ENCODE peak calls at places on chromosome 10, in ten cellular contexts. X, R, Q, T, N, Z, Y, F, U and C are unnamed samples. For H3K36me3, the result is how much of the 10 kb centered on the place peaks cover.

GRCh38 chr10:30550967-30551815 is 78.4 kb downstream of the LYZL2 start:
- DNase-seq in X (no peak), R (no peak), Q (no peak), T (no peak), N (no peak), Z (no peak), Y (no peak), F (no peak), U (no peak), C (no peak)

GRCh38 chr10:28219241-28219640 is 83.6 kb downstream of the MPP7 start:
- DNase-seq in X (no peak), R (peak), Q (no peak), T (no peak), N (no peak), Z (no peak), Y (no peak), F (no peak), U (no peak), C (no peak)

GRCh38 chr10:102645388-102645740 is 1.1 kb downstream of the TRIM8 start:
- DNase-seq in X (peak), R (peak), Q (peak), T (no peak), N (peak), Z (peak), Y (peak), F (no peak), U (peak), C (peak)

GRCh38 chr10:132605390-132605789 is 67.8 kb downstream of the INPP5A start:
- DNase-seq in X (no peak), R (no peak), Q (no peak), T (no peak), N (no peak), Z (no peak), Y (no peak), F (no peak), U (no peak), C (no peak)

GRCh38 chr10:61835909-61836232 is 65.6 kb upstream of the ARID5B start:
- DNase-seq in X (no peak), R (peak), Q (peak), T (no peak), N (no peak), Z (no peak), Y (no peak), F (no peak), U (no peak), C (no peak)

GRCh38 chr10:4174197-4174596 is 389.2 kb upstream of the KLF6 start:
- DNase-seq in X (no peak), R (no peak), Q (no peak), T (peak), N (no peak), Z (no peak), Y (no peak), F (no peak), U (no peak), C (no peak)

GRCh38 chr10:43417950-43418768 is 9.2 kb upstream of the HNRNPF start:
- DNase-seq in X (no peak), R (no peak), Q (no peak), T (no peak), N (no peak), Z (no peak), Y (no peak), F (peak), U (no peak), C (no peak)

GRCh38 chr10:79159141-79159619 is 90.4 kb downstream of the ZMIZ1 start:
- DNase-seq in X (no peak), R (peak), Q (no peak), T (no peak), N (no peak), Z (no peak), Y (no peak), F (no peak), U (peak), C (no peak)

GRCh38 chr10:24730811-24731210 is 7.1 kb upstream of the ARHGAP21 start:
- DNase-seq in X (no peak), R (no peak), Q (no peak), T (no peak), N (no peak), Z (no peak), Y (no peak), F (no peak), U (no peak), C (no peak)

GRCh38 chr10:38003588-38003987 is 6.9 kb upstream of the ZNF33A start:
- DNase-seq in X (no peak), R (no peak), Q (no peak), T (no peak), N (no peak), Z (no peak), Y (no peak), F (no peak), U (no peak), C (no peak)

GRCh38 chr10:25768167-25768566 is 165.9 kb upstream of the MYO3A start:
- DNase-seq in X (no peak), R (no peak), Q (no peak), T (no peak), N (no peak), Z (no peak), Y (no peak), F (no peak), U (no peak), C (no peak)

GRCh38 chr10:56449770-56450169 is 88.7 kb upstream of the ZWINT start:
- DNase-seq in X (no peak), R (no peak), Q (peak), T (no peak), N (no peak), Z (no peak), Y (no peak), F (no peak), U (no peak), C (no peak)

GRCh38 chr10:10786334-10787090 is 231.2 kb upstream of the CELF2 start:
- DNase-seq in X (no peak), R (peak), Q (peak), T (no peak), N (no peak), Z (no peak), Y (no peak), F (no peak), U (no peak), C (no peak)

DNA sequence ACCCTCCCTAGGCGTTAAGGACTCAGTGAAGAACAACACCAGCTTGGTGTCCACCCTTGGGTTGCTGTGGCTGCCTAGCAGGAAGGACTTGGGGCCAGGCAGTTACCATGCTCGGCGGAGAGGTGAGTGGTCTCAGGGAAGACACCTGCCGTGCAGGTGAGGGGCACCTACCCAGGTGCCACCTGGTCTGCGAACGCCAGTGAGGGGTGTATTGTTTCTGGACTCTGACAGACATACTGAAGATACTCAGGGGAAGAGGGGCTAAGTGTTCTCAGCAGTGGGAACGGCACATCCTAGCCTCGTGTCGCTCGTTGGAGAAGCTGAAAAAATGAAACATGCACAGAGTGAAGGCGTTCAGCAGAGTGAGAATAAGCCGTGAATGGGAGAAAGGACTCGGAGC is 22.6 kb downstream of the DOCK1 start:
- DNase-seq in X (no peak), R (no peak), Q (no peak), T (no peak), N (no peak), Z (no peak), Y (no peak), F (no peak), U (no peak), C (no peak)
- H3K36me3 ChIP-seq in X (under half), R (under half), Q (under half), T (under half), N (under half), Z (under half), Y (under half), F (under half), U (under half), C (under half)

GRCh38 chr10:73388228-73388627 is 25.6 kb downstream of the ANXA7 start:
- DNase-seq in X (no peak), R (no peak), Q (no peak), T (no peak), N (no peak), Z (no peak), Y (no peak), F (no peak), U (no peak), C (no peak)
- H3K36me3 ChIP-seq in X (under half), R (under half), Q (under half), T (under half), N (half or more), Z (under half), Y (under half), F (half or more), U (half or more), C (under half)

GRCh38 chr10:74107391-74107790 is 43.2 kb downstream of the AP3M1 start:
- DNase-seq in X (no peak), R (no peak), Q (no peak), T (no peak), N (no peak), Z (no peak), Y (no peak), F (no peak), U (no peak), C (no peak)
- H3K36me3 ChIP-seq in X (under half), R (half or more), Q (under half), T (half or more), N (half or more), Z (under half), Y (under half), F (half or more), U (half or more), C (half or more)

DNA sequence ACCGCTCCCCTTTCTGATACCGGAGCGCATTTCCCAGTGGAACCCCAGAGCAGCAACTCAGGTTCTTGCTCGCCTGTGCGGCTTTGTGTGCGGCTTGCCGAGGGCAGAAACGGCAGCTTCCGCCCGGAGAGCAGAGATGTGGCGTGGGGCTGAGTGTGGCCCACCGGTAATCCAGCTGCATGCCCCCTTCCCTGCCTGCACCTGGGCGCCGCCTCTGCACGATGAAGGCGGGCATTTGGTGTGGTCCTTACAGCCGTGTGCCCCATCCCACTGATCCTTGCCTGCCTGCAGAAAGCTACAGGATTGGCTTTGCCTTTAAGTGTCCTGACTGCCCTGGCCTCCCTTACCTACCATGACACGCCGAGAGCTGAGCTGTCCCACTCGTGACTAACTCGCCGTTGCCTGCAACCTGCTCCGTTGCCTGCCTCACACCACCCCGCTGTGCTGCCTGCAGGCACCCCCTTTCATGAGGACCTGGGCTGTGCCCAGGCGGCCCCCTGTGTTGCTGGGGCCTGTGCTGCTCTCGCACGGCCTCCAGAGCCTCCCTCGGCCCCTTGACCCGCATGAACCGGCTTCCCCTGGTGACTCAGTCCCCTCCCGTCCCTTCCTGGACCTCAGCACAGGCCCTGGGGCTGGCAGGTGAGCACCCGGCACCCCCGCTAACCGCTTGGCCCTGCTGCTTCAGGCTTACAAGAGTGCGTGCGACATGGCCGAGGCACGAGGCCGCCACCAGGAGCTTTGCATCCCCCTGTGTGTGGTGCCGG is 48.0 kb downstream of the PITRM1 start:
- DNase-seq in X (no peak), R (no peak), Q (no peak), T (no peak), N (no peak), Z (no peak), Y (no peak), F (no peak), U (no peak), C (no peak)
- H3K36me3 ChIP-seq in X (under half), R (half or more), Q (under half), T (under half), N (under half), Z (under half), Y (under half), F (half or more), U (under half), C (under half)

DNA sequence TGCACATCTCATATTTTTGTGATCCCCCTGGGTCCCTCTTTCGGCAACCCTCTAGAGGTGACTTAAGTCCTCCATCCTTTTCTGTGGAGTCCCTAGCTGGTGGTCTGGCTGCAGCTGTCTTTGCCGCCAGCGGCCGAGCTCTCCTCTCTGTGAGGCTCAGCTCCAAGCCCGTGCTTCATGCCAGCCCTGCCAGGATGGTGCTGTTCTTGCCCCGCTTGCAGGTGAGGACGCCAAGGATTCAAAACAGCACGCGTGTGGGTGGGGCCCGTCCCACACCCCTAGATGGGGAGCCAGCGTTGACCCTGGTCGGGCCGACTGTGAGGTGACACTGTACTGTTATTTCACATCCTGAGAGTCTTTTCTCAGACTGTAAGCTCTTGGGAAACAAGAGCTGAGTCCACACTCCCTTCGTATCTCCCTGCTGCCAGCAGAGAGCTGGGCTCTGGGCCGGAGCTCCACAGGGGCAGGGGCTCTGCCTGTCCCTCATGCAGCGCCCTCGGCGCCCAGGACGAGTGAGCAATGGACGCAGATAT is 36.6 kb upstream of the GJD4 start:
- DNase-seq in X (no peak), R (no peak), Q (no peak), T (no peak), N (no peak), Z (no peak), Y (no peak), F (no peak), U (no peak), C (no peak)
- H3K36me3 ChIP-seq in X (under half), R (under half), Q (under half), T (under half), N (under half), Z (under half), Y (under half), F (half or more), U (half or more), C (under half)

GRCh38 chr10:103712898-103713498 is 142.4 kb downstream of the SH3PXD2A start:
- DNase-seq in X (peak), R (peak), Q (peak), T (peak), N (peak), Z (peak), Y (peak), F (peak), U (peak), C (peak)

GRCh38 chr10:103712146-103712545 is 143.2 kb downstream of the SH3PXD2A start:
- DNase-seq in X (no peak), R (no peak), Q (no peak), T (no peak), N (no peak), Z (no peak), Y (no peak), F (no peak), U (no peak), C (no peak)

GRCh38 chr10:103710490-103710889 is 144.9 kb downstream of the SH3PXD2A start:
- DNase-seq in X (no peak), R (no peak), Q (peak), T (no peak), N (no peak), Z (no peak), Y (no peak), F (no peak), U (no peak), C (no peak)

GRCh38 chr10:103709341-103709920 is 145.9 kb downstream of the SH3PXD2A start:
- DNase-seq in X (no peak), R (peak), Q (peak), T (no peak), N (no peak), Z (no peak), Y (no peak), F (no peak), U (no peak), C (no peak)

DNA sequence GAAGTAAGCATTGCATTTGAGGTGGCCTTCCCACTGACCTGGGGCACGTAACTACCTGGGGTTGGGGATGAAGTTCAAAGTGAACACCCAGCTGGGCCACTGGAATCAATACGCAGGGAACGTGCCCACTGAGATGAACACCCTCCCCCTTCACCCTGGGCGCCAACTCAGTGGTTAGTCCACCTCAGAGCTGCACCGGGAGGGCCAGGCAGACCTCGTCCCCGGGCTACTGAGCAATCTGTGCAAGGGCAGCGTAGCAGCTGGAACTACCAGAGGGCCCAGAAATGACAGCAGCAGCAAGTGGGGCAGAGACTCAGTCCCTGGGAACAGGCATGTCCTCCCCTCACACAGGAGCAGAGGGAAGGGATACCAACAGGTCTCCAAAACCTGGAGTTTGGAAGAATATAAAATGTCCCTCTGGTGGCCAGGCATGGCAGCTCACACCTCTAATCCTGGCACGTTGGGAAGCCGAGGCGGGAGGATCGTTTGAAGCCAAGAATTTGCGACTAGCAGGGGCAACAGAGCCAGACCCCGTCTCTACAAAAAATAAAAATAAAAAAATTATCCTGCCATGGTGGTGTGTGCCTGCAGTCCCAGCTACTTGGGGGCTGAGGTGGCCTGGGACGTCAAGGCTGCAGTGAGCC is 143.9 kb downstream of the SH3PXD2A start:
- DNase-seq in X (no peak), R (no peak), Q (no peak), T (no peak), N (no peak), Z (no peak), Y (no peak), F (no peak), U (no peak), C (no peak)
- H3K36me3 ChIP-seq in X (under half), R (under half), Q (under half), T (under half), N (under half), Z (under half), Y (under half), F (under half), U (under half), C (under half)

GRCh38 chr10:49243139-49243538 is 54.9 kb upstream of the TMEM273 start:
- DNase-seq in X (no peak), R (no peak), Q (no peak), T (peak), N (no peak), Z (no peak), Y (no peak), F (no peak), U (no peak), C (no peak)
- H3K36me3 ChIP-seq in X (under half), R (under half), Q (under half), T (under half), N (under half), Z (under half), Y (under half), F (under half), U (under half), C (under half)

DNA sequence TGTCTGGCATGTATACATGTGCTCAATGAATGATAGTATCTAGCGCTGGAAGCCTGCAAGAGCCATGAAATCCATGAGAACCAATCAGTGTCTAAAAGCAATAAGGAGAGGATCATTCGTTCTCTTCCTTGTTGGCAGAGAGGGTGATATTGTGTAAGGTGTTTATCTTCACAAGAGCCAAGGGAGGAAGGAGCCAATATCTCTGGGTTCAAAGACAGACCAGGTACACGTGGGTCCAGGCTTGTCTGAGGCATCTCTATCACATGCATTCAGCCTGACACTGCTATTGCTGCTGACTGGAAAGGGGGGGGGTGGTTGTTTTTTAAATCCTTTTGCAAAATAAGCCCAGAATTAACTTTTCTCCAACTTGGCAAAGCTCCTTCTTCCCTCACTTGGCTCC is 4.0 kb downstream of the SEC31B start:
- DNase-seq in X (no peak), R (no peak), Q (no peak), T (no peak), N (no peak), Z (no peak), Y (peak), F (no peak), U (no peak), C (no peak)
- H3K36me3 ChIP-seq in X (under half), R (under half), Q (under half), T (under half), N (under half), Z (under half), Y (under half), F (under half), U (under half), C (under half)